ENCODE peak calls at places on chromosomes 5 and 9, in five cellular contexts. I is cardiac muscle cell; M is CD8-positive, alpha-beta memory T cell; K is Peyer's patch; S is nephron progenitor cell. A is an unnamed sample.
A peak's percentile ranks its signal among the peaks of the same experiment; 100 is the strongest.

GRCh38 chr5:171415115-171415730 is 4.2 kb upstream of the FGF18 start:
- DNase-seq in I (no peak), M (no peak), K (no peak), S (no peak), A (no peak)

GRCh38 chr5:179497636-179498365 is 52.6 kb upstream of the RUFY1 start:
- DNase-seq in I (no peak), M (no peak), K (no peak), S (no peak), A (no peak)

GRCh38 chr5:59238126-59238902 is 655.2 kb downstream of the PDE4D start:
- DNase-seq in I (no peak), M (no peak), K (no peak), S (no peak), A (no peak)

GRCh38 chr5:145237843-145238242 is 597.3 kb downstream of the PRELID2 start:
- DNase-seq in I (peak; percentile 86), M (no peak), K (no peak), S (peak; percentile 59), A (no peak)

GRCh38 chr5:91283326-91283725 is 99.8 kb downstream of the ARRDC3 start:
- DNase-seq in I (no peak), M (no peak), K (no peak), S (no peak), A (no peak)

GRCh38 chr5:175542232-175542965 is 64.0 kb downstream of the SFXN1 start:
- DNase-seq in I (no peak), M (no peak), K (no peak), S (no peak), A (peak; percentile 39)

GRCh38 chr9:36086442-36086841 is 49.7 kb downstream of the RECK start:
- DNase-seq in I (no peak), M (no peak), K (no peak), S (no peak), A (no peak)

GRCh38 chr9:92671323-92671722 is 1.4 kb upstream of the IPPK start:
- DNase-seq in I (no peak), M (no peak), K (no peak), S (no peak), A (no peak)

GRCh38 chr5:7825630-7826029 is 25.3 kb downstream of the CFAP90 start:
- DNase-seq in I (no peak), M (no peak), K (no peak), S (peak; percentile 21), A (no peak)

A was measured in SIG-M5.